ENCODE peak calls at places on chromosomes 7 and 10, in five cellular contexts. One of them, this sample, is unnamed.

GRCh38 chr10:67965456-67965855 is 81.0 kb downstream of the SIRT1 start:
- DNase-seq in central memory CD4-positive, alpha-beta T cell: no peak
- DNase-seq in nephron progenitor cell: no peak
- DNase-seq in MM.1S: no peak
- DNase-seq in stimulated activated CD8-positive, alpha-beta memory T cell treated with anti-CD3 and anti-CD28 coated beads, Interleukin-4, amount 100 ng/mL, for 24 hours: no peak
- DNase-seq in this sample: no peak

GRCh38 chr10:14557573-14557972 is 217.1 kb downstream of the FAM107B start:
- DNase-seq in central memory CD4-positive, alpha-beta T cell: no peak
- DNase-seq in stimulated activated CD8-positive, alpha-beta memory T cell treated with anti-CD3 and anti-CD28 coated beads, Interleukin-4, amount 100 ng/mL, for 24 hours: no peak
- DNase-seq in MM.1S: no peak
- DNase-seq in nephron progenitor cell: no peak
- DNase-seq in this sample: no peak

GRCh38 chr10:89463846-89464537 is 49.6 kb downstream of the IFIT5 start:
- DNase-seq in stimulated activated CD8-positive, alpha-beta memory T cell treated with anti-CD3 and anti-CD28 coated beads, Interleukin-4, amount 100 ng/mL, for 24 hours: no peak
- DNase-seq in MM.1S: no peak
- DNase-seq in central memory CD4-positive, alpha-beta T cell: no peak
- DNase-seq in nephron progenitor cell: no peak
- DNase-seq in this sample: no peak

GRCh38 chr10:71548494-71548846 is 151.8 kb downstream of the CDH23 start:
- DNase-seq in central memory CD4-positive, alpha-beta T cell: no peak
- DNase-seq in stimulated activated CD8-positive, alpha-beta memory T cell treated with anti-CD3 and anti-CD28 coated beads, Interleukin-4, amount 100 ng/mL, for 24 hours: no peak
- DNase-seq in nephron progenitor cell: peak; percentile 30
- DNase-seq in MM.1S: peak; percentile 24
- DNase-seq in this sample: peak; percentile 44

GRCh38 chr10:68402271-68402670 is 4.8 kb downstream of the RUFY2 start:
- DNase-seq in MM.1S: no peak
- DNase-seq in central memory CD4-positive, alpha-beta T cell: no peak
- DNase-seq in stimulated activated CD8-positive, alpha-beta memory T cell treated with anti-CD3 and anti-CD28 coated beads, Interleukin-4, amount 100 ng/mL, for 24 hours: no peak
- DNase-seq in nephron progenitor cell: no peak
- DNase-seq in this sample: no peak

GRCh38 chr7:101936612-101937231 is 119.3 kb downstream of the CUX1 start:
- DNase-seq in stimulated activated CD8-positive, alpha-beta memory T cell treated with anti-CD3 and anti-CD28 coated beads, Interleukin-4, amount 100 ng/mL, for 24 hours: no peak
- DNase-seq in MM.1S: no peak
- DNase-seq in central memory CD4-positive, alpha-beta T cell: no peak
- DNase-seq in nephron progenitor cell: peak; percentile 27
- DNase-seq in this sample: no peak

GRCh38 chr10:122782911-122783310 is 62.7 kb downstream of the CUZD1 start:
- DNase-seq in stimulated activated CD8-positive, alpha-beta memory T cell treated with anti-CD3 and anti-CD28 coated beads, Interleukin-4, amount 100 ng/mL, for 24 hours: no peak
- DNase-seq in central memory CD4-positive, alpha-beta T cell: no peak
- DNase-seq in nephron progenitor cell: no peak
- DNase-seq in MM.1S: no peak
- DNase-seq in this sample: no peak

GRCh38 chr10:79017882-79018550 is 50.8 kb upstream of the ZMIZ1 start:
- DNase-seq in MM.1S: no peak
- DNase-seq in central memory CD4-positive, alpha-beta T cell: no peak
- DNase-seq in nephron progenitor cell: no peak
- DNase-seq in stimulated activated CD8-positive, alpha-beta memory T cell treated with anti-CD3 and anti-CD28 coated beads, Interleukin-4, amount 100 ng/mL, for 24 hours: no peak
- DNase-seq in this sample: no peak

GRCh38 chr7:57819491-57819981 is 369.6 kb downstream of the ZNF716 start:
- DNase-seq in nephron progenitor cell: no peak
- DNase-seq in MM.1S: no peak
- DNase-seq in central memory CD4-positive, alpha-beta T cell: no peak
- DNase-seq in stimulated activated CD8-positive, alpha-beta memory T cell treated with anti-CD3 and anti-CD28 coated beads, Interleukin-4, amount 100 ng/mL, for 24 hours: no peak
- DNase-seq in this sample: no peak

GRCh38 chr10:77587424-77587806 is 50.2 kb downstream of the KCNMA1 start:
- DNase-seq in nephron progenitor cell: no peak
- DNase-seq in MM.1S: no peak
- DNase-seq in central memory CD4-positive, alpha-beta T cell: no peak
- DNase-seq in stimulated activated CD8-positive, alpha-beta memory T cell treated with anti-CD3 and anti-CD28 coated beads, Interleukin-4, amount 100 ng/mL, for 24 hours: no peak
- DNase-seq in this sample: no peak

GRCh38 chr7:101087334-101088068 is 2.2 kb downstream of the TRIM56 start:
- DNase-seq in MM.1S: no peak
- DNase-seq in nephron progenitor cell: no peak
- DNase-seq in stimulated activated CD8-positive, alpha-beta memory T cell treated with anti-CD3 and anti-CD28 coated beads, Interleukin-4, amount 100 ng/mL, for 24 hours: no peak
- DNase-seq in central memory CD4-positive, alpha-beta T cell: no peak
- DNase-seq in this sample: no peak

GRCh38 chr7:31735991-31736982 is 49.3 kb downstream of the PPP1R17 start:
- DNase-seq in central memory CD4-positive, alpha-beta T cell: no peak
- DNase-seq in stimulated activated CD8-positive, alpha-beta memory T cell treated with anti-CD3 and anti-CD28 coated beads, Interleukin-4, amount 100 ng/mL, for 24 hours: no peak
- DNase-seq in nephron progenitor cell: peak; percentile 78
- DNase-seq in MM.1S: peak; percentile 21
- DNase-seq in this sample: peak; percentile 73

GRCh38 chr7:92698237-92698841 is 108.1 kb upstream of the FAM133B start:
- DNase-seq in MM.1S: no peak
- DNase-seq in stimulated activated CD8-positive, alpha-beta memory T cell treated with anti-CD3 and anti-CD28 coated beads, Interleukin-4, amount 100 ng/mL, for 24 hours: no peak
- DNase-seq in nephron progenitor cell: peak; percentile 6
- DNase-seq in central memory CD4-positive, alpha-beta T cell: no peak
- DNase-seq in this sample: peak; percentile 28

GRCh38 chr7:84412161-84412969 is 217.8 kb upstream of the SEMA3A start:
- DNase-seq in MM.1S: no peak
- DNase-seq in stimulated activated CD8-positive, alpha-beta memory T cell treated with anti-CD3 and anti-CD28 coated beads, Interleukin-4, amount 100 ng/mL, for 24 hours: no peak
- DNase-seq in nephron progenitor cell: no peak
- DNase-seq in central memory CD4-positive, alpha-beta T cell: no peak
- DNase-seq in this sample: no peak

GRCh38 chr10:53619678-53620077 is 847.1 kb upstream of the MBL2 start:
- DNase-seq in central memory CD4-positive, alpha-beta T cell: no peak
- DNase-seq in nephron progenitor cell: no peak
- DNase-seq in stimulated activated CD8-positive, alpha-beta memory T cell treated with anti-CD3 and anti-CD28 coated beads, Interleukin-4, amount 100 ng/mL, for 24 hours: no peak
- DNase-seq in MM.1S: no peak
- DNase-seq in this sample: no peak

GRCh38 chr10:62046522-62047239 is 145.2 kb downstream of the ARID5B start:
- DNase-seq in MM.1S: peak; percentile 86
- DNase-seq in nephron progenitor cell: peak; percentile 33
- DNase-seq in central memory CD4-positive, alpha-beta T cell: no peak
- DNase-seq in stimulated activated CD8-positive, alpha-beta memory T cell treated with anti-CD3 and anti-CD28 coated beads, Interleukin-4, amount 100 ng/mL, for 24 hours: no peak
- DNase-seq in this sample: no peak

GRCh38 chr10:61110188-61110844 is 166.3 kb upstream of the RHOBTB1 start:
- DNase-seq in MM.1S: no peak
- DNase-seq in nephron progenitor cell: no peak
- DNase-seq in stimulated activated CD8-positive, alpha-beta memory T cell treated with anti-CD3 and anti-CD28 coated beads, Interleukin-4, amount 100 ng/mL, for 24 hours: no peak
- DNase-seq in central memory CD4-positive, alpha-beta T cell: no peak
- DNase-seq in this sample: no peak

GRCh38 chr7:102097601-102098161 is 189.0 kb upstream of the SH2B2 start:
- DNase-seq in nephron progenitor cell: no peak
- DNase-seq in stimulated activated CD8-positive, alpha-beta memory T cell treated with anti-CD3 and anti-CD28 coated beads, Interleukin-4, amount 100 ng/mL, for 24 hours: no peak
- DNase-seq in MM.1S: no peak
- DNase-seq in central memory CD4-positive, alpha-beta T cell: no peak
- DNase-seq in this sample: no peak

GRCh38 chr7:94301024-94301588 is 93.6 kb upstream of the COL1A2 start:
- DNase-seq in nephron progenitor cell: peak; percentile 42
- DNase-seq in MM.1S: no peak
- DNase-seq in central memory CD4-positive, alpha-beta T cell: no peak
- DNase-seq in stimulated activated CD8-positive, alpha-beta memory T cell treated with anti-CD3 and anti-CD28 coated beads, Interleukin-4, amount 100 ng/mL, for 24 hours: no peak
- DNase-seq in this sample: peak; percentile 43

GRCh38 chr7:137130751-137131158 is 212.8 kb downstream of the PTN start:
- DNase-seq in MM.1S: no peak
- DNase-seq in nephron progenitor cell: no peak
- DNase-seq in stimulated activated CD8-positive, alpha-beta memory T cell treated with anti-CD3 and anti-CD28 coated beads, Interleukin-4, amount 100 ng/mL, for 24 hours: no peak
- DNase-seq in central memory CD4-positive, alpha-beta T cell: no peak
- DNase-seq in this sample: no peak

GRCh38 chr7:83850941-83851340 is 202.0 kb upstream of the SEMA3E start:
- DNase-seq in MM.1S: no peak
- DNase-seq in central memory CD4-positive, alpha-beta T cell: no peak
- DNase-seq in nephron progenitor cell: no peak
- DNase-seq in stimulated activated CD8-positive, alpha-beta memory T cell treated with anti-CD3 and anti-CD28 coated beads, Interleukin-4, amount 100 ng/mL, for 24 hours: no peak
- DNase-seq in this sample: no peak

GRCh38 chr7:138468244-138469123 is 8.4 kb downstream of the TRIM24 start:
- DNase-seq in stimulated activated CD8-positive, alpha-beta memory T cell treated with anti-CD3 and anti-CD28 coated beads, Interleukin-4, amount 100 ng/mL, for 24 hours: no peak
- DNase-seq in central memory CD4-positive, alpha-beta T cell: no peak
- DNase-seq in nephron progenitor cell: no peak
- DNase-seq in MM.1S: no peak
- DNase-seq in this sample: no peak

GRCh38 chr7:29987083-29987482 is 2.5 kb downstream of the SCRN1 start:
- DNase-seq in MM.1S: no peak
- DNase-seq in central memory CD4-positive, alpha-beta T cell: no peak
- DNase-seq in stimulated activated CD8-positive, alpha-beta memory T cell treated with anti-CD3 and anti-CD28 coated beads, Interleukin-4, amount 100 ng/mL, for 24 hours: no peak
- DNase-seq in nephron progenitor cell: no peak
- DNase-seq in this sample: no peak

This sample was measured in neural crest cell.